ENCODE peak calls at places on chromosomes 5 and 9, in five cellular contexts. A is PC-9; G is H9; Y is adrenal gland; U is CD8-positive, alpha-beta T cell. R is an unnamed sample.
A peak's percentile ranks its signal among the peaks of the same experiment; 100 is the strongest.

GRCh38 chr5:170151105-170151831 is 45.6 kb downstream of the FOXI1 start:
- DNase-seq in A (peak; percentile 100), G (peak; percentile 61), Y (peak; percentile 94), U (no peak), R (peak; percentile 95)

GRCh38 chr9:130972277-130972956 is 33.4 kb upstream of the FIBCD1 start:
- DNase-seq in A (no peak), G (no peak), Y (no peak), U (no peak), R (no peak)

GRCh38 chr5:56102885-56103284 is 108.1 kb upstream of the IL6ST start:
- DNase-seq in A (no peak), G (no peak), Y (peak; percentile 47), U (no peak), R (no peak)

GRCh38 chr9:6942406-6942805 is 184.6 kb downstream of the KDM4C start:
- DNase-seq in A (no peak), G (no peak), Y (no peak), U (no peak), R (no peak)

GRCh38 chr9:109894921-109895758 is 115.1 kb downstream of the PALM2AKAP2 start:
- DNase-seq in A (no peak), G (no peak), Y (peak; percentile 4), U (no peak), R (no peak)

GRCh38 chr9:16602494-16602893 is 268.0 kb downstream of the BNC2 start:
- DNase-seq in A (no peak), G (no peak), Y (no peak), U (no peak), R (no peak)

GRCh38 chr5:120093178-120093577 is 370.9 kb upstream of the PRR16 start:
- DNase-seq in A (no peak), G (peak; percentile 38), Y (peak; percentile 3), U (no peak), R (peak; percentile 12)

GRCh38 chr9:136664000-136664798 is 1.5 kb downstream of the EGFL7 start:
- DNase-seq in A (no peak), G (no peak), Y (peak; percentile 1), U (no peak), R (peak; percentile 51)

GRCh38 chr5:136012041-136012804 is 16.6 kb upstream of the TGFBI start:
- DNase-seq in A (peak; percentile 94), G (no peak), Y (no peak), U (no peak), R (no peak)

GRCh38 chr9:87381050-87381711 is 116.5 kb upstream of the DAPK1 start:
- DNase-seq in A (peak; percentile 51), G (no peak), Y (no peak), U (no peak), R (no peak)

GRCh38 chr9:10127867-10128266 is 484.9 kb downstream of the PTPRD start:
- DNase-seq in A (no peak), G (no peak), Y (no peak), U (no peak), R (no peak)

GRCh38 chr5:54701179-54701578 is 183.6 kb downstream of the SNX18 start:
- DNase-seq in A (peak; percentile 100), G (no peak), Y (peak; percentile 14), U (no peak), R (no peak)

DNA sequence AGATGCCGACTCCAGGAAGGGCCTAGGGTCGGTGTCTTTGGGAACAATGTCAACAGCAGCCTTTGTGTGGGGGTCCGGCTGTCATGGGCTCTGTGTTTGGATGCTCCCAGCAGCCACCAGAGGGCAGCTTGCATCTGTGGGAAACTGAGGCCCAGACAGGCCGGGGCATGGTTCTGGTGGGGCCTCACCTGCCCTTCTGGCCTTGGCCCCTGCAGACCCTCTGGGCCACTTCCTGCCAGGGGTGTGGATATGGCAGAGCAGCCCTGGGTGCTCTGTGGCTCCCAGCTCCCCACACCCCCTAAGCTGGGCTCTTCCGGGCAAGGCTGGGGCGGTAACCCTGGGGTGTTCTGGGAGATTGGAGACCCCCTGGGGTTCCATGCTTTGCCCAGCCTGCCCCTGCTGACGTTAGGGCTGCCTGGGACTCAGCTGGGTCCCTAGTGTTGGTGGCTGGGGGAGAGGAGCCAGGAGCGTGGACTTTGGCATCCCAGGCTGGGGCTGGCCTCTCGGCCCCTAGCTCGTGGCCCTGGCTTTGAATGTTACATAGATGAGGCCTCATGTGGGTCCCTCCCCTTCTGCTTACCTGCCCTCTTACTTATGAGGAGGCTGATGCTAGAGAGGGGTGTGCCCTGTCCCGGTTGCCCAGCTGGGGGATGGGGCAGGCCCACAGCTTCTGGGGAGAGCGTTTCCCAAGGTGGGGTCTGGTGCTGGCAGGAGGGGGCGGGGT is 38.3 kb downstream of the RXRA start:
- DNase-seq in A (no peak), G (no peak), Y (no peak), U (no peak), R (no peak)
- H3K27ac ChIP-seq in A (no peak overlapping the region), G (no peak overlapping the region), Y (peak overlapping the region; percentile 96), U (no peak overlapping the region), R (no peak overlapping the region)

GRCh38 chr5:78507531-78507930 is 141.0 kb downstream of the LHFPL2 start:
- DNase-seq in A (no peak), G (no peak), Y (no peak), U (no peak), R (no peak)

GRCh38 chr5:78505860-78506259 is 142.7 kb downstream of the LHFPL2 start:
- DNase-seq in A (no peak), G (no peak), Y (no peak), U (no peak), R (no peak)

GRCh38 chr5:78504726-78505431 is 143.7 kb downstream of the LHFPL2 start:
- DNase-seq in A (peak; percentile 99), G (no peak), Y (peak; percentile 96), U (no peak), R (no peak)

GRCh38 chr5:78508231-78508765 is 140.3 kb downstream of the LHFPL2 start:
- DNase-seq in A (peak; percentile 73), G (no peak), Y (peak; percentile 50), U (no peak), R (peak; percentile 57)

DNA sequence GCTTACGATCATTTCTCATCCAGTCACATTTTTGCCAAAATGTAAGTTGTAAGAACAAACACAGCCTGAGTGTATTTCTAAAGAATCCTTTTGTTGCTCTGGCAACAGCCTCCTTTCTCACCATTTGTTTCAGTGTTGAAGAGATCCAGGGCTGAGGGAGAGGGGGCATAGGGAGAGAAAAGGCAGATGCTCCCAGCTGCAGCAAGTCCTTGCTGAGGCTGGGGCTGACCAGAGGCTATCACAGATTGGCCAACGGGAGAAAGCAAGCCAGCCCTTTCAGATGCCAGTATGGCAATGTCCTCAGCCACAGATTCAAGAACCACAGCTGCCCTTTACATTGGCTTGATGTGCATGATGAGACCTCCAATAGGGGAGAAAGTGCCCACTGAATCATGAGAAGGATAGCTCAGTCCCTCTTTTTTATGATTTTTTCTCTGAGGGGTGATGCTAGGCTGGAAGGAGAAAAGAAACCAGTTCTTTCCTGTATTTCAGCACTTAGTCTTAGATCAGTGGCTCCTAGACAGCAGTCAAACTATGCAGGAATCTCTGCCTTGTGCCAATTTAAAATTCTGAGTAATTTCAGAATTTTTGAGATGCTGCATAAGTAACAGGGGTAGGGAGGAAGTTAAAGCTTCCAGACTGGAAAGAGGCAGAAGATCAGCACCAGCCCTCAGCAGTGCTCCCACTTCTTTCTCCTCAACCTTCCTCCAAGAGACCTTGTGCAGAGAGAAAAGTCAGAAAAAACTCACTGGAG is 142.1 kb downstream of the LHFPL2 start:
- DNase-seq in A (no peak), G (no peak), Y (no peak), U (no peak), R (no peak)
- H3K4me1 ChIP-seq in A (peaks cover 78% of the 10 kb centered on the region), G (peaks cover 6% of the 10 kb centered on the region), Y (peaks cover 79% of the 10 kb centered on the region), U (peaks cover 9% of the 10 kb centered on the region), R (peaks cover 41% of the 10 kb centered on the region)

DNA sequence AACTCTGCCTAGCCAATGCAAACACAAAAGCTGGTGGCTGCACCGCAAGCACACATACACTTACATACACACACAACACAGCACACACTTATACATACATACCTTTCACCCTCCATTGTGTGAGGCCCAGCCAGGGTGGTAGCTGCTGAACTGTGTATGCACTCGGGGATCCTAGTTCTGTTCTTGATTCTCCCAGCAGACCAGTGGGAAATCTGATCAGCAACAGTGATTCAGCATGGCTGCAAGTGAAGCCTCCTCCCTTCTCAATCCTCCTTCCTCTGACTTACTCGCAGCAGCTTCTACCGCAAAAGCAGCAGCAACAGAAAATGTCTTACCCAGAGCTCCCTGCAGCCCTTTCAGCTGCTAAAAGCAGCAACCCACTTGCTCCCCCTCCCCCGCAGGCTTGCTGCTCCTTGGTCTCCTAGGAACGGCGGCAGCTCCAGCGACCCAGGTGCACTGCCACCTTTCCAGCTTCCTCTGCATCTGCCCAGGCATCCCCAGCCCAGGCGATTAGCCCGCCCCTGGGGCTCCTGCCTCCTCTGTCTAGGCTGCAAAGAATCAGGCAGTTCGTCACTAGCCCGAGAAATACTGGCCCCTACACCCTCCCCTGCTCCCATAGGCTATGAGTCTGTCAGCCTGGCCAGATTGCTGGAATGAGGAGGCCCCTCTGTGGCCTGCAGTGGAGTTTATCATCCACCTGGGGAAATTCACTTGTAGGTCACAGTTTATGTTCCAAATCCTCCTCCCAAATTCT is at the start of gene KLHL3:
- DNase-seq in A (peak; percentile 61), G (peak; percentile 95), Y (peak; percentile 23), U (peak; percentile 48), R (no peak)
- H3K27ac ChIP-seq in A (peak within 1 kb of the TSS; percentile 81), G (peak within 1 kb of the TSS; percentile 12), Y (no peak within 1 kb of the TSS), U (peak within 1 kb of the TSS; percentile 41), R (no peak within 1 kb of the TSS)

GRCh38 chr5:177499842-177500241 is 2.4 kb upstream of the PDLIM7 start:
- DNase-seq in A (no peak), G (no peak), Y (no peak), U (no peak), R (no peak)
- H3K4me1 ChIP-seq in A (peaks cover 21% of the 10 kb centered on the region), G (peaks cover 5% of the 10 kb centered on the region), Y (peaks cover 29% of the 10 kb centered on the region), U (peaks cover 27% of the 10 kb centered on the region), R (peaks cover 82% of the 10 kb centered on the region)

DNA sequence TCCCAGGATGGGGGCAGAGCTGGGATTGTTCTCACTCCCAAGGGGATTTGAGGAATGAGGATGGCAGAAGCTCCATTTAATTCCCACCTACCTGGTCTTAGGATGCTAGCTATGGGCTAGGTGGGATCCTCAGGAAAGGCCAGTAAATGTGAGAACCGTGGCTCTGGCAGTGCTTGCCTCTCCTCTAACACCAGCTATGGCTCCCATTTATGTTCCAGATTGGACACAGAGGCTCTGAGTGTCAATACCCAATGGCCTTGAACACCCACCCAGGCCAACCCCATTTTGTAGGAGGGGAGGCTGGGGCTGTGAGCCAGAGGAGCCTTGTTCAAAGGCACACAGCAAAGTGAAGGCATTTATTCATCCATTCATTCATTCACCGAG is 10.2 kb upstream of the DAB2IP start:
- DNase-seq in A (no peak), G (no peak), Y (no peak), U (no peak), R (no peak)
- H3K27ac ChIP-seq in A (no peak overlapping the region), G (no peak overlapping the region), Y (no peak overlapping the region), U (no peak overlapping the region), R (no peak overlapping the region)

DNA sequence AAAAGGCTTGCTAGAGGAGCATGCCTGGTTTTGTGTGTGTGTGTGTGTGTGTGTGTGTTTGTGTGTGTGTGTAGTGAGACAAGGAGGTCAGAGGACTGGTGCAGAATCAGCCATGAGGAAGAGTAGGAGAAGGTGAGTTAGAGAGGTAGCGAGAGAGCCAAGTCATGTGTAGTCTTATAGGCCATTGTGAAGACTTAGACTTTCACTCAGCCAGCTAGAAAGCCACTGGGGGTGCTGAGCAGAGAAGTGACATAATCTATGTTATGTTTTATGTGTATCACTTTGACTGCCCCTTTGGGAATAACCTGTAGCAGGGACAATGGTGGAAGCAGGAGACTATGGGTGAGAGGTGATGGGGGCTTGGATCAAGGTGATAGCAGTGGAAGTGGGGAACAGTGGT is 180.5 kb upstream of the CLINT1 start:
- DNase-seq in A (no peak), G (no peak), Y (no peak), U (no peak), R (no peak)
- H3K4me1 ChIP-seq in A (no peaks in the 10 kb centered on the region), G (no peaks in the 10 kb centered on the region), Y (no peaks in the 10 kb centered on the region), U (no peaks in the 10 kb centered on the region), R (no peaks in the 10 kb centered on the region)